ENCODE peak calls at places on chromosome 21, in six cellular contexts. One of them, this sample, is unnamed.

GRCh38 chr21:15874610-15875009 is 144.8 kb downstream of the USP25 start:
- DNase-seq in activated naive CD4-positive, alpha-beta T cell treated with anti-CD3 and anti-CD28 coated beads, Interleukin-2, amount 10 ng/mL, durations not matched to agents 7 days and 5 days: no peak
- DNase-seq in prostate gland: no peak
- DNase-seq in GM10248: no peak
- DNase-seq in mesenchymal stem cell: peak
- DNase-seq in GDM1: no peak
- DNase-seq in this sample: no peak

GRCh38 chr21:23131177-23131576 is 2133.0 kb downstream of the NCAM2 start:
- DNase-seq in prostate gland: no peak
- DNase-seq in GDM1: no peak
- DNase-seq in GM10248: no peak
- DNase-seq in mesenchymal stem cell: no peak
- DNase-seq in activated naive CD4-positive, alpha-beta T cell treated with anti-CD3 and anti-CD28 coated beads, Interleukin-2, amount 10 ng/mL, durations not matched to agents 7 days and 5 days: no peak
- DNase-seq in this sample: no peak

GRCh38 chr21:38439957-38440356 is 58.3 kb downstream of the ERG start:
- DNase-seq in mesenchymal stem cell: no peak
- DNase-seq in prostate gland: no peak
- DNase-seq in GDM1: no peak
- DNase-seq in activated naive CD4-positive, alpha-beta T cell treated with anti-CD3 and anti-CD28 coated beads, Interleukin-2, amount 10 ng/mL, durations not matched to agents 7 days and 5 days: no peak
- DNase-seq in GM10248: no peak
- DNase-seq in this sample: no peak

GRCh38 chr21:37498664-37499063 is 132.1 kb downstream of the DYRK1A start:
- DNase-seq in prostate gland: no peak
- DNase-seq in GDM1: no peak
- DNase-seq in GM10248: no peak
- DNase-seq in mesenchymal stem cell: no peak
- DNase-seq in activated naive CD4-positive, alpha-beta T cell treated with anti-CD3 and anti-CD28 coated beads, Interleukin-2, amount 10 ng/mL, durations not matched to agents 7 days and 5 days: no peak
- DNase-seq in this sample: no peak

GRCh38 chr21:37615962-37616361 is 249.4 kb downstream of the DYRK1A start:
- DNase-seq in mesenchymal stem cell: no peak
- DNase-seq in activated naive CD4-positive, alpha-beta T cell treated with anti-CD3 and anti-CD28 coated beads, Interleukin-2, amount 10 ng/mL, durations not matched to agents 7 days and 5 days: no peak
- DNase-seq in prostate gland: no peak
- DNase-seq in GM10248: no peak
- DNase-seq in GDM1: no peak
- DNase-seq in this sample: no peak

GRCh38 chr21:14863745-14864210 is 201.0 kb downstream of the NRIP1 start:
- DNase-seq in activated naive CD4-positive, alpha-beta T cell treated with anti-CD3 and anti-CD28 coated beads, Interleukin-2, amount 10 ng/mL, durations not matched to agents 7 days and 5 days: no peak
- DNase-seq in GDM1: no peak
- DNase-seq in GM10248: no peak
- DNase-seq in prostate gland: no peak
- DNase-seq in mesenchymal stem cell: no peak
- DNase-seq in this sample: no peak

GRCh38 chr21:43694437-43695079 is 24.4 kb upstream of the PDXK start:
- DNase-seq in GDM1: no peak
- DNase-seq in prostate gland: no peak
- DNase-seq in GM10248: no peak
- DNase-seq in activated naive CD4-positive, alpha-beta T cell treated with anti-CD3 and anti-CD28 coated beads, Interleukin-2, amount 10 ng/mL, durations not matched to agents 7 days and 5 days: no peak
- DNase-seq in mesenchymal stem cell: no peak
- DNase-seq in this sample: no peak

GRCh38 chr21:32921632-32922230 is 104.0 kb upstream of the OLIG2 start:
- DNase-seq in GM10248: peak
- DNase-seq in activated naive CD4-positive, alpha-beta T cell treated with anti-CD3 and anti-CD28 coated beads, Interleukin-2, amount 10 ng/mL, durations not matched to agents 7 days and 5 days: peak
- DNase-seq in GDM1: no peak
- DNase-seq in prostate gland: no peak
- DNase-seq in mesenchymal stem cell: no peak
- DNase-seq in this sample: peak

GRCh38 chr21:43269461-43269860 is 100.7 kb downstream of the CRYAA start:
- DNase-seq in prostate gland: no peak
- DNase-seq in GDM1: no peak
- DNase-seq in mesenchymal stem cell: no peak
- DNase-seq in activated naive CD4-positive, alpha-beta T cell treated with anti-CD3 and anti-CD28 coated beads, Interleukin-2, amount 10 ng/mL, durations not matched to agents 7 days and 5 days: peak
- DNase-seq in GM10248: peak
- DNase-seq in this sample: no peak

GRCh38 chr21:34132905-34133304 is 59.5 kb downstream of the MRPS6 start:
- DNase-seq in GM10248: no peak
- DNase-seq in activated naive CD4-positive, alpha-beta T cell treated with anti-CD3 and anti-CD28 coated beads, Interleukin-2, amount 10 ng/mL, durations not matched to agents 7 days and 5 days: no peak
- DNase-seq in mesenchymal stem cell: no peak
- DNase-seq in GDM1: no peak
- DNase-seq in prostate gland: no peak
- DNase-seq in this sample: no peak

GRCh38 chr21:18387994-18388393 is 15.6 kb downstream of the TMPRSS15 start:
- DNase-seq in prostate gland: no peak
- DNase-seq in GDM1: no peak
- DNase-seq in activated naive CD4-positive, alpha-beta T cell treated with anti-CD3 and anti-CD28 coated beads, Interleukin-2, amount 10 ng/mL, durations not matched to agents 7 days and 5 days: no peak
- DNase-seq in GM10248: no peak
- DNase-seq in mesenchymal stem cell: no peak
- DNase-seq in this sample: no peak

GRCh38 chr21:41839387-41840000 is 39.6 kb downstream of the PRDM15 start:
- DNase-seq in prostate gland: no peak
- DNase-seq in activated naive CD4-positive, alpha-beta T cell treated with anti-CD3 and anti-CD28 coated beads, Interleukin-2, amount 10 ng/mL, durations not matched to agents 7 days and 5 days: no peak
- DNase-seq in GM10248: no peak
- DNase-seq in GDM1: no peak
- DNase-seq in mesenchymal stem cell: no peak
- DNase-seq in this sample: no peak

GRCh38 chr21:34843562-34843961 is 174.8 kb downstream of the CLIC6 start:
- DNase-seq in GM10248: no peak
- DNase-seq in prostate gland: no peak
- DNase-seq in mesenchymal stem cell: no peak
- DNase-seq in activated naive CD4-positive, alpha-beta T cell treated with anti-CD3 and anti-CD28 coated beads, Interleukin-2, amount 10 ng/mL, durations not matched to agents 7 days and 5 days: no peak
- DNase-seq in GDM1: no peak
- DNase-seq in this sample: no peak

GRCh38 chr21:41488080-41488479 is 19.9 kb downstream of the TMPRSS2 start:
- DNase-seq in mesenchymal stem cell: no peak
- DNase-seq in prostate gland: no peak
- DNase-seq in activated naive CD4-positive, alpha-beta T cell treated with anti-CD3 and anti-CD28 coated beads, Interleukin-2, amount 10 ng/mL, durations not matched to agents 7 days and 5 days: no peak
- DNase-seq in GM10248: no peak
- DNase-seq in GDM1: no peak
- DNase-seq in this sample: no peak

GRCh38 chr21:27564684-27565280 is 597.9 kb upstream of the ADAMTS5 start:
- DNase-seq in mesenchymal stem cell: peak
- DNase-seq in GM10248: no peak
- DNase-seq in GDM1: no peak
- DNase-seq in prostate gland: peak
- DNase-seq in activated naive CD4-positive, alpha-beta T cell treated with anti-CD3 and anti-CD28 coated beads, Interleukin-2, amount 10 ng/mL, durations not matched to agents 7 days and 5 days: no peak
- DNase-seq in this sample: peak

GRCh38 chr21:35882791-35883240 is 177.5 kb downstream of the SETD4 start:
- DNase-seq in GM10248: no peak
- DNase-seq in activated naive CD4-positive, alpha-beta T cell treated with anti-CD3 and anti-CD28 coated beads, Interleukin-2, amount 10 ng/mL, durations not matched to agents 7 days and 5 days: no peak
- DNase-seq in mesenchymal stem cell: no peak
- DNase-seq in GDM1: no peak
- DNase-seq in prostate gland: no peak
- DNase-seq in this sample: no peak

GRCh38 chr21:27581168-27581567 is 614.3 kb upstream of the ADAMTS5 start:
- DNase-seq in mesenchymal stem cell: no peak
- DNase-seq in prostate gland: no peak
- DNase-seq in GDM1: no peak
- DNase-seq in activated naive CD4-positive, alpha-beta T cell treated with anti-CD3 and anti-CD28 coated beads, Interleukin-2, amount 10 ng/mL, durations not matched to agents 7 days and 5 days: no peak
- DNase-seq in GM10248: no peak
- DNase-seq in this sample: no peak

GRCh38 chr21:32884062-32884461 is 112.5 kb upstream of the PAXBP1 start:
- DNase-seq in GDM1: no peak
- DNase-seq in prostate gland: no peak
- DNase-seq in activated naive CD4-positive, alpha-beta T cell treated with anti-CD3 and anti-CD28 coated beads, Interleukin-2, amount 10 ng/mL, durations not matched to agents 7 days and 5 days: no peak
- DNase-seq in GM10248: no peak
- DNase-seq in mesenchymal stem cell: no peak
- DNase-seq in this sample: no peak

GRCh38 chr21:41664881-41665765 is 101.7 kb downstream of the RIPK4 start:
- DNase-seq in mesenchymal stem cell: no peak
- DNase-seq in activated naive CD4-positive, alpha-beta T cell treated with anti-CD3 and anti-CD28 coated beads, Interleukin-2, amount 10 ng/mL, durations not matched to agents 7 days and 5 days: no peak
- DNase-seq in GDM1: no peak
- DNase-seq in GM10248: no peak
- DNase-seq in prostate gland: no peak
- DNase-seq in this sample: no peak

GRCh38 chr21:45326169-45326833 is 38.6 kb upstream of the POFUT2 start:
- DNase-seq in mesenchymal stem cell: peak
- DNase-seq in activated naive CD4-positive, alpha-beta T cell treated with anti-CD3 and anti-CD28 coated beads, Interleukin-2, amount 10 ng/mL, durations not matched to agents 7 days and 5 days: no peak
- DNase-seq in prostate gland: no peak
- DNase-seq in GM10248: no peak
- DNase-seq in GDM1: no peak
- DNase-seq in this sample: no peak

GRCh38 chr21:25717491-25718139 is 17.1 kb downstream of the ATP5PF start:
- DNase-seq in prostate gland: no peak
- DNase-seq in GDM1: no peak
- DNase-seq in mesenchymal stem cell: peak
- DNase-seq in activated naive CD4-positive, alpha-beta T cell treated with anti-CD3 and anti-CD28 coated beads, Interleukin-2, amount 10 ng/mL, durations not matched to agents 7 days and 5 days: no peak
- DNase-seq in GM10248: no peak
- DNase-seq in this sample: no peak

GRCh38 chr21:44998621-44999427 is 59.0 kb downstream of the SLX9 start:
- DNase-seq in prostate gland: no peak
- DNase-seq in GDM1: no peak
- DNase-seq in activated naive CD4-positive, alpha-beta T cell treated with anti-CD3 and anti-CD28 coated beads, Interleukin-2, amount 10 ng/mL, durations not matched to agents 7 days and 5 days: no peak
- DNase-seq in GM10248: no peak
- DNase-seq in mesenchymal stem cell: no peak
- DNase-seq in this sample: peak

GRCh38 chr21:45281411-45282282 is 6.0 kb downstream of the POFUT2 start:
- DNase-seq in mesenchymal stem cell: no peak
- DNase-seq in GDM1: no peak
- DNase-seq in GM10248: no peak
- DNase-seq in prostate gland: no peak
- DNase-seq in activated naive CD4-positive, alpha-beta T cell treated with anti-CD3 and anti-CD28 coated beads, Interleukin-2, amount 10 ng/mL, durations not matched to agents 7 days and 5 days: no peak
- DNase-seq in this sample: peak

GRCh38 chr21:21226472-21226871 is 228.3 kb downstream of the NCAM2 start:
- DNase-seq in GM10248: no peak
- DNase-seq in GDM1: no peak
- DNase-seq in prostate gland: no peak
- DNase-seq in mesenchymal stem cell: no peak
- DNase-seq in activated naive CD4-positive, alpha-beta T cell treated with anti-CD3 and anti-CD28 coated beads, Interleukin-2, amount 10 ng/mL, durations not matched to agents 7 days and 5 days: no peak
- DNase-seq in this sample: no peak

GRCh38 chr21:44478124-44478800 is 23.0 kb downstream of the LRRC3 start:
- DNase-seq in mesenchymal stem cell: no peak
- DNase-seq in prostate gland: no peak
- DNase-seq in GDM1: no peak
- DNase-seq in activated naive CD4-positive, alpha-beta T cell treated with anti-CD3 and anti-CD28 coated beads, Interleukin-2, amount 10 ng/mL, durations not matched to agents 7 days and 5 days: no peak
- DNase-seq in GM10248: no peak
- DNase-seq in this sample: no peak

GRCh38 chr21:46237474-46237873 is 8.9 kb upstream of the LSS start:
- DNase-seq in GDM1: no peak
- DNase-seq in activated naive CD4-positive, alpha-beta T cell treated with anti-CD3 and anti-CD28 coated beads, Interleukin-2, amount 10 ng/mL, durations not matched to agents 7 days and 5 days: no peak
- DNase-seq in GM10248: no peak
- DNase-seq in mesenchymal stem cell: no peak
- DNase-seq in prostate gland: no peak
- DNase-seq in this sample: no peak

GRCh38 chr21:43810505-43811261 is 21.3 kb downstream of the RRP1 start:
- DNase-seq in activated naive CD4-positive, alpha-beta T cell treated with anti-CD3 and anti-CD28 coated beads, Interleukin-2, amount 10 ng/mL, durations not matched to agents 7 days and 5 days: peak
- DNase-seq in GM10248: peak
- DNase-seq in mesenchymal stem cell: peak
- DNase-seq in GDM1: peak
- DNase-seq in prostate gland: peak
- DNase-seq in this sample: peak

GRCh38 chr21:42039911-42040351 is 29.8 kb upstream of the ZBTB21 start:
- DNase-seq in GM10248: no peak
- DNase-seq in activated naive CD4-positive, alpha-beta T cell treated with anti-CD3 and anti-CD28 coated beads, Interleukin-2, amount 10 ng/mL, durations not matched to agents 7 days and 5 days: no peak
- DNase-seq in prostate gland: no peak
- DNase-seq in GDM1: no peak
- DNase-seq in mesenchymal stem cell: peak
- DNase-seq in this sample: no peak

This sample was measured in glutamatergic neuron.